ENCODE peak calls at places on chromosomes 6 and 20, in seven cellular contexts. Z is AG09309, P is GM12865, O is dorsolateral prefrontal cortex, Q is vagina, W is EL, F is natural killer cell. I is an unnamed sample.

GRCh38 chr6:3277251-3277650 is 18.5 kb downstream of the PSMG4 start:
- DNase-seq in W (no peak), F (no peak), P (no peak), O (peak; percentile 13), Q (no peak), Z (no peak), I (no peak)

GRCh38 chr6:11712760-11713159 is 65.8 kb downstream of the ADTRP start:
- DNase-seq in Z (peak; percentile 43), W (no peak), Q (no peak), F (no peak), O (no peak), P (peak; percentile 81), I (peak; percentile 41)

GRCh38 chr20:41534170-41534569 is 84.0 kb downstream of the CHD6 start:
- DNase-seq in W (no peak), F (no peak), Z (no peak), P (no peak), Q (no peak), O (no peak), I (no peak)

GRCh38 chr6:159440907-159441703 is 251.9 kb downstream of the SOD2 start:
- DNase-seq in O (no peak), Q (no peak), W (no peak), P (no peak), F (no peak), Z (no peak), I (no peak)

GRCh38 chr20:60053125-60053812 is 95.0 kb downstream of the CDH26 start:
- DNase-seq in Z (no peak), Q (no peak), W (no peak), O (no peak), P (no peak), F (no peak), I (no peak)

GRCh38 chr6:390914-391558 is 516 bp upstream of the IRF4 start:
- DNase-seq in Z (no peak), W (peak; percentile 18), Q (peak; percentile 58), O (no peak), P (peak; percentile 71), F (no peak), I (peak; percentile 49)

GRCh38 chr6:157989541-157990289 is 8.1 kb downstream of the SYNJ2 start:
- DNase-seq in O (peak; percentile 34), W (peak; percentile 67), F (no peak), P (no peak), Z (no peak), Q (no peak), I (peak; percentile 72)

GRCh38 chr20:62065669-62066338 is at the start of gene TAF4:
- DNase-seq in F (peak; percentile 81), Z (peak; percentile 8), P (peak; percentile 89), W (peak; percentile 79), Q (no peak), O (peak; percentile 58), I (peak; percentile 49)

GRCh38 chr20:16459019-16459700 is 114.1 kb downstream of the KIF16B start:
- DNase-seq in Z (peak; percentile 51), F (no peak), W (peak; percentile 84), O (no peak), P (no peak), Q (no peak), I (peak; percentile 64)

GRCh38 chr6:147161253-147161973 is 42.8 kb upstream of the STXBP5 start:
- DNase-seq in W (no peak), O (no peak), Z (no peak), F (no peak), P (no peak), Q (no peak), I (no peak)

GRCh38 chr6:17505767-17506280 is 94.3 kb upstream of the FAM8A1 start:
- DNase-seq in W (peak; percentile 64), P (no peak), Z (no peak), Q (no peak), O (no peak), F (no peak), I (peak; percentile 19)

GRCh38 chr6:163418273-163419029 is 3.9 kb downstream of the QKI start:
- DNase-seq in P (no peak), Q (no peak), Z (no peak), F (no peak), W (no peak), O (no peak), I (no peak)

GRCh38 chr6:169969372-169970099 is 218.1 kb downstream of the ERMARD start:
- DNase-seq in W (no peak), F (peak; percentile 8), O (peak; percentile 21), Z (no peak), P (no peak), Q (peak; percentile 93), I (no peak)

GRCh38 chr6:3625161-3625979 is 126.1 kb downstream of the PXDC1 start:
- DNase-seq in O (no peak), F (no peak), P (no peak), W (no peak), Z (no peak), Q (peak; percentile 91), I (no peak)

GRCh38 chr6:113540491-113540890 is 316.7 kb upstream of the MARCKS start:
- DNase-seq in Z (no peak), P (no peak), F (no peak), W (peak; percentile 54), Q (no peak), O (no peak), I (no peak)

GRCh38 chr6:169955796-169956493 is 204.5 kb downstream of the ERMARD start:
- DNase-seq in F (no peak), Q (peak; percentile 96), Z (no peak), O (no peak), W (no peak), P (no peak), I (no peak)

GRCh38 chr6:151869345-151869744 is 61.9 kb downstream of the ESR1 start:
- DNase-seq in W (no peak), F (no peak), P (no peak), Q (no peak), O (no peak), Z (no peak), I (no peak)

GRCh38 chr6:153727910-153728309 is 311.1 kb upstream of the OPRM1 start:
- DNase-seq in W (peak; percentile 12), Z (no peak), O (no peak), Q (no peak), P (no peak), F (no peak), I (peak; percentile 2)

GRCh38 chr6:149233056-149233715 is 84.3 kb upstream of the TAB2 start:
- DNase-seq in F (no peak), Q (no peak), Z (peak; percentile 88), O (no peak), W (peak; percentile 96), P (no peak), I (peak; percentile 97)

GRCh38 chr20:35001596-35002362 is 46.1 kb downstream of the MYH7B start:
- DNase-seq in Q (no peak), F (no peak), O (no peak), W (no peak), Z (no peak), P (no peak), I (no peak)

GRCh38 chr6:105034470-105034869 is 77.6 kb downstream of the LIN28B start:
- DNase-seq in P (peak; percentile 6), O (no peak), F (no peak), Q (no peak), Z (no peak), W (no peak), I (no peak)

I was measured in A172.